ENCODE peak calls at places on chromosomes 1 and 21, in six cellular contexts. N, K, T, L, B and C are unnamed samples.

GRCh38 chr1:117817629-117818028 is 111.8 kb downstream of the GDAP2 start:
- DNase-seq in K (no peak), L (no peak), N (no peak), T (no peak), B (no peak), C (no peak)

GRCh38 chr1:36351222-36351977 is 28.0 kb upstream of the EVA1B start:
- DNase-seq in L (peak; percentile 49), N (peak; percentile 93), B (peak; percentile 96), K (peak; percentile 82), T (peak; percentile 86), C (no peak)

GRCh38 chr1:230174765-230175747 is 108.0 kb downstream of the GALNT2 start:
- DNase-seq in L (peak; percentile 30), N (no peak), T (no peak), K (no peak), B (no peak), C (no peak)

GRCh38 chr1:110856410-110856809 is 16.5 kb upstream of the CD53 start:
- DNase-seq in T (no peak), L (no peak), B (no peak), K (no peak), N (no peak), C (no peak)

GRCh38 chr1:29883360-29883759 is 647.0 kb downstream of the PTPRU start:
- DNase-seq in K (no peak), N (no peak), L (no peak), T (no peak), B (no peak), C (no peak)

GRCh38 chr21:36125513-36126121 is 9.3 kb upstream of the CBR3 start:
- DNase-seq in L (peak; percentile 73), B (peak; percentile 70), N (peak; percentile 60), K (peak; percentile 48), T (peak; percentile 38), C (no peak)

GRCh38 chr1:228004331-228004871 is 2.4 kb upstream of the WNT3A start:
- DNase-seq in B (peak; percentile 43), T (peak; percentile 21), K (peak; percentile 59), L (peak; percentile 60), N (no peak), C (no peak)

GRCh38 chr1:53462213-53462612 is 3.0 kb downstream of the DMRTB1 start:
- DNase-seq in B (no peak), N (no peak), T (no peak), K (no peak), L (no peak), C (no peak)

DNA sequence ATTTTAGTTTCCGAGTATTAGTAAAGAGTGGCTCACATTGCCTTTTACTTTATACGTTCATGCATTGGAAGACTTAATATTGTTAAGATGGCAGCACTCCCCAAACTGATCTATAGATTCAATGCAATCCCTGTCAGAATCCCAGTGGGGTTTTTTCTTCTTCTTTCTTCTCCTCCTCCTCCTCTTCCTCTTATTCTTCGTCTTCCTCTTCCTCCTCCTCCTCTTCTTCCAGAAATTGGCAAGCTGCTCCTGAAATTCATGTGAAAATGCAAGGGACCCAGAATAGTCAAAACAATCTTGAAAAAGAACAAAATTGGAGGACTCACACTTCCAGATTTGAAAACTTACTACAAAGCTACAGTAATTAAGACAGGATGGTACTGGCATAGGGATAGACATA is 23.2 kb upstream of the MACF1 start:
- DNase-seq in B (no peak), T (no peak), L (no peak), N (no peak), K (no peak), C (no peak)
- TF ChIP-seq EZH2 in B (no peak), T (no peak), L (no peak), N (no peak), K (no peak), C (no peak)

DNA sequence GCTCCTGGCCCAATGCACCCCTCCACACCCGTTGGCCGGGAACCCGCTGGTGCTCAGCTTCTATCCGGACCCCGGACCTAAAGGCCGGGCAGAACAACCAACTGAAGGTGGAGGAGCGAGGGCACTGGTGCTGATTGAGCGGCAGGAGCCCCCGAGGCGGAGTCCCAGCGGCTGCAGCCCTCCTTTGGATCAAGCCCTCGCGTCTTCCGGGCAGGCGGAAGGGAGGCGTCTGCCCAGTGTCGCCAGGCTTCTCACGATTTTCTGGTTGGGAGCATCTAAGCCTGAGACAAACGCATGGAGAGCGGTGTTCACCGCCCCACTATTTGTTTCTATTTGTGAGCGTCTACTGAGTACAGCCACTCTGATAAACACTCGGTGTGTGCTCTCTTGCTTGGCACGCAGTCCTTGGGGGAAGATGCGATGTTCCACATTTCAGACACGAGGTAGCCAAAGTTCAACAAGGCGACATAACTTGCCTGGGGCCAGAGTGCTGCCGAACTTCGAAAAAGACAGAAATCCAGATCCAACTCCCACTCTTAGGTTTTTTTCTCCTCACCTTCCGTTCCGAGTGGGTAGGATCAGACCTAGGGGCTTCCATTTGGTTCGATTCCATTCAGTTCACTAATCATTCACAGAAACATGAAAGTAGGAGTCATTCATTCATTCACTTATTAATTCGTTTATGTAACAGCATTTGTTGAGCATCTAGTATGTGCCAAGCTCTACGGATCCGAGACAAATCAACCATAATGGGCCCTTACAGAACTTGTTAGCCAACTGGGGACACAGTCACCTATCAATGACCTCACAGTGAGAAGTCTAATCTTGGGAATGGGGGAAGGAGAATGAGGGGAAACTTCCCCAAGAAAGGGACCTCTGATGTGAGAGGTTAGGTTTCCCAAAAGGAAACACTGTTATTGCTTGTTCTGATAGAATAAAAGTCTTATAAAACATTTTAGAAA is 4.9 kb upstream of the DMRTA2 start:
- DNase-seq in N (no peak), B (no peak), K (no peak), T (no peak), L (no peak), C (no peak)
- TF ChIP-seq EZH2 in N (peak; percentile 97), B (peak; percentile 75), K (no peak), T (peak; percentile 58), L (peak; percentile 39), C (peak; percentile 70)

DNA sequence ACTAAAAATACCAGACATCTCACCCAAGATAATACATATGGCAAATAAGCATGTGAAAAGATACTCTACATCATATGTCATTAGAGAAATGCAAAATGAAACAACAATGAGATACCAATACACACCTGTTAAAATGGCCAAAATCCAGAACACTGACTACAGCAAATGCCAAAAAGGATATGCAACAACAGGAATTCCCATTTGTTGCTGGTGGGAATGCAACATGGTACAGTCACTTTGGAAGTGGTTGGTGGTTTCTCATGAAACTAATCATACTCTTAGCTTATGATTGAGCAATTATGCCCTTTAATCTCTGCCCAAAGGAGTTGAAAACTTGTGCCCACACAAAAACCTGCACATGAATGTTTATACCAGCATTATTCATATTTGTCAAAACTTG is 6.4 kb upstream of the RGS2 start:
- DNase-seq in B (no peak), L (no peak), N (no peak), K (no peak), T (peak; percentile 57), C (no peak)
- TF ChIP-seq EZH2 in B (no peak), L (no peak), N (no peak), K (no peak), T (no peak), C (no peak)

GRCh38 chr21:41317458-41317857 is 857 bp downstream of the FAM3B start:
- DNase-seq in T (no peak), K (no peak), B (no peak), N (no peak), L (no peak), C (no peak)
- TF ChIP-seq EZH2 in T (no peak), K (no peak), B (no peak), N (no peak), L (no peak), C (no peak)

GRCh38 chr1:224525411-224526040 is 90.6 kb upstream of the CNIH3 start:
- DNase-seq in N (peak; percentile 80), L (no peak), B (peak; percentile 17), K (no peak), T (no peak), C (no peak)

GRCh38 chr1:224524679-224525078 is 90.1 kb upstream of the WDR26 start:
- DNase-seq in N (peak; percentile 85), L (no peak), T (peak; percentile 47), B (peak; percentile 77), K (no peak), C (no peak)

GRCh38 chr1:224529844-224530243 is 86.3 kb upstream of the CNIH3 start:
- DNase-seq in K (no peak), N (no peak), T (no peak), L (no peak), B (no peak), C (no peak)

GRCh38 chr1:224526771-224527170 is 89.3 kb upstream of the CNIH3 start:
- DNase-seq in L (no peak), T (no peak), K (no peak), B (no peak), N (no peak), C (no peak)

DNA sequence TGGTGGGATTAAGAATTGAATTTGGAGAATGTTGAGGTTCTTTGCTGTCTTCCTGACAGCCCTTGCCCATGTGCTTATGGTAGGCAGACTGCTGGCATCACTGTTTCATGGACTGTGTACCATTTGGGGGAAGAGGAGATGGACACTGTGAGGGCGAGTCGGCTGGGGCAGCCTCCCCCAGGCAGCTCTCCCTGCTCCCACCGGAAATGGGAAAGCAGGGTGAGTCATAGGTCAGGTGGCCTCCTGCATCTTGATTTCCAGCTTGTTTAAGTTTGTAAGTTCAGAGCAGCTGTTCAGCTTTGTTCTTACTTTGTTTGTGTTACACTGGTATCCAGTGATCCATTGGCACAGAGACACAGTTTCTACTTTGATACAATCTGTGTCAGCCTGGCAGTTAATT is 87.2 kb upstream of the CNIH3 start:
- DNase-seq in T (no peak), B (peak; percentile 51), L (no peak), N (peak; percentile 92), K (peak; percentile 25), C (no peak)
- TF ChIP-seq EZH2 in T (no peak), B (no peak), L (no peak), N (no peak), K (no peak), C (no peak)